ENCODE peak calls at places on chromosomes 5 and 9, in five cellular contexts. I is aorta, M is GM06990, G is ovary, P is AG04450. H is an unnamed sample. For H3K27me3, the result is how much of the 10 kb centered on the place peaks cover.

GRCh38 chr9:36717276-36717675 is 144.6 kb downstream of the MELK start:
- DNase-seq in I (no peak), M (no peak), G (no peak), P (no peak), H (no peak)

GRCh38 chr9:132409828-132410528 is at the start of gene CFAP77:
- DNase-seq in I (peak), M (peak), G (peak), P (peak), H (peak)

GRCh38 chr5:140926211-140926902 is at the start of gene PCDHAC1:
- DNase-seq in I (peak), M (peak), G (peak), P (no peak), H (peak)

GRCh38 chr5:59095480-59095879 is 512.6 kb downstream of the RAB3C start:
- DNase-seq in I (no peak), M (no peak), G (no peak), P (peak), H (no peak)

GRCh38 chr9:114235113-114235589 is 79.8 kb downstream of the COL27A1 start:
- DNase-seq in I (no peak), M (no peak), G (peak), P (no peak), H (no peak)

GRCh38 chr5:149264432-149265069 is 7.1 kb upstream of the AFAP1L1 start:
- DNase-seq in I (peak), M (peak), G (no peak), P (no peak), H (peak)

GRCh38 chr5:64958757-64959391 is 190.1 kb downstream of the CWC27 start:
- DNase-seq in I (no peak), M (peak), G (no peak), P (peak), H (peak)

GRCh38 chr5:75566710-75567309 is 44.4 kb upstream of the ANKDD1B start:
- DNase-seq in I (no peak), M (peak), G (no peak), P (peak), H (peak)

GRCh38 chr5:62432618-62433064 is 20.1 kb downstream of the IPO11 start:
- DNase-seq in I (no peak), M (no peak), G (no peak), P (no peak), H (no peak)

GRCh38 chr9:110745656-110746055 is 77.1 kb downstream of the MUSK start:
- DNase-seq in I (no peak), M (no peak), G (no peak), P (no peak), H (peak)

GRCh38 chr9:91474656-91475055 is 51.0 kb upstream of the NFIL3 start:
- DNase-seq in I (no peak), M (no peak), G (no peak), P (no peak), H (peak)

GRCh38 chr5:154971501-154971900 is 30.6 kb downstream of the MRPL22 start:
- DNase-seq in I (no peak), M (no peak), G (no peak), P (no peak), H (no peak)

GRCh38 chr9:16119861-16120641 is 567.2 kb downstream of the CCDC171 start:
- DNase-seq in I (no peak), M (no peak), G (no peak), P (no peak), H (peak)

GRCh38 chr9:8429157-8429556 is 629.6 kb upstream of the DMAC1 start:
- DNase-seq in I (no peak), M (no peak), G (no peak), P (no peak), H (no peak)

GRCh38 chr9:109590945-109591344 is 92.8 kb upstream of the PTPN3 start:
- DNase-seq in I (peak), M (no peak), G (no peak), P (no peak), H (no peak)

GRCh38 chr9:71830929-71831328 is 62.6 kb upstream of the CEMIP2 start:
- DNase-seq in I (no peak), M (no peak), G (no peak), P (no peak), H (no peak)

GRCh38 chr9:72753261-72753893 is 199.5 kb downstream of the ALDH1A1 start:
- DNase-seq in I (no peak), M (no peak), G (no peak), P (no peak), H (peak)

GRCh38 chr5:56712895-56713565 is 102.3 kb upstream of the MAP3K1 start:
- DNase-seq in I (no peak), M (no peak), G (no peak), P (no peak), H (no peak)

GRCh38 chr5:56715996-56716395 is 99.4 kb upstream of the MAP3K1 start:
- DNase-seq in I (no peak), M (no peak), G (no peak), P (no peak), H (no peak)

DNA sequence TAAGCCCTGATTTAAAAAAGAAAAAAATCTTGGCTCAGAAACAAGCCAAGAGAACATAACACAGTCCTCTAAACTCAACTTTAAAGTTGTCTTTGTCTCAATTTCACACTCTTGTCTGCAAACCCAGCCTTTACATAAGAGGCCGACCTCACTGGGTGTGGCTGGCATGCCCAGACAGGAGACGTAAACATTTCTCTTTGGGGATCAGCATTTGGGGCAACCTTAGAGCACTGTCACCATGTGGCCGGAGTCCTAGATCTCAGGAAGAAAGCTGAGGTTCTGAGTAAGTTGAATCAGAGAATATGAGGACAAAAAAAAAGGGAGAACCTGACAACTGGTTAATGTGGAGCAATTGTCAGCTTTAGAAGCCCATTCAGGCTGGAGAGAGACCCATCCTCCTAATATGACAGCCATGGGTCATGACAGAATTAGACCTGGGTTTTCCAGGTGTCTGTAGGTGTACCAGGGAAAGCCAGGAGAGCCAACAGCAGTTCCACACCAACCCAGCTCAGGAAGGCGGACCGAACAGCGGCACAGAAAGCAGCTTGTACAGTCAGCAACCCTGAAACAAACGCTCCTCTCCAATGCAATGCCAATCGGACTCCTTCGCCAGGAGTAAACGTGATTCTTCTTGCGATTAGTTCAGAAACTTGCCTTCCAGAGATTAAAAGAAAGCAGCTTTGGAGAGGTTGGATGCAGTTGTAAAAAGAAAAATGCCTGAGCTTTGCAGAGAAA is 97.9 kb upstream of the MAP3K1 start:
- DNase-seq in I (no peak), M (no peak), G (no peak), P (no peak), H (peak)
- H3K4me3 ChIP-seq in I (peak), M (no peak), G (no peak), P (no peak), H (peak)

GRCh38 chr9:136286359-136286986 is 17.4 kb downstream of the CCDC187 start:
- DNase-seq in I (no peak), M (no peak), G (no peak), P (no peak), H (no peak)
- H3K27me3 ChIP-seq in I (under half), M (under half), G (under half), P (under half), H (under half)

GRCh38 chr5:5494489-5495402 is 72.3 kb downstream of the ICE1 start:
- DNase-seq in I (peak), M (peak), G (peak), P (no peak), H (peak)
- H3K4me3 ChIP-seq in I (no peak), M (no peak), G (peak), P (peak), H (no peak)

DNA sequence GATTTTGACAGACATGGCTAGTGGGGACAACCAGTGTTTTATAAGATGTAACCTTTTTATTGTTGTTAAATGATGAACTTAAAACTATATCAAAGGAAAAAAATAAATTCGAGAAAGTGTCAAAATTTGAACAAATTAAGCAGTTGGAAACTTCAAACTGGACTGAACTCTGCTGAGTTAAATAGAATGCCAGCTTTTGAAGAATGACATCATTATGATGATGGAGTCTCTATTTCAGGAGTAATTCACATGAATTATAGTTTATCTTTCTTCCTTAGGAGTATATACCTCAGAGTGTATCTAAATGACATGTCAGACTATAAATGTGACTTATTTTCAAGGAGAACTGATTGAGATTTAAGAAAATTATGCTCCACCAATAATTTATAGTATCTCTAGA is 125.2 kb downstream of the CAMK4 start:
- DNase-seq in I (no peak), M (no peak), G (no peak), P (no peak), H (no peak)
- H3K27me3 ChIP-seq in I (under half), M (under half), G (under half), P (under half), H (under half)

GRCh38 chr9:96644137-96644536 is 11.0 kb downstream of the PRXL2C start:
- DNase-seq in I (no peak), M (no peak), G (no peak), P (no peak), H (no peak)

GRCh38 chr9:96649620-96650323 is 5.3 kb downstream of the PRXL2C start:
- DNase-seq in I (no peak), M (no peak), G (no peak), P (no peak), H (no peak)

GRCh38 chr9:96651626-96652025 is 3.5 kb downstream of the PRXL2C start:
- DNase-seq in I (no peak), M (no peak), G (no peak), P (no peak), H (peak)

GRCh38 chr9:96641514-96641913 is 13.6 kb downstream of the PRXL2C start:
- DNase-seq in I (no peak), M (no peak), G (no peak), P (no peak), H (no peak)

DNA sequence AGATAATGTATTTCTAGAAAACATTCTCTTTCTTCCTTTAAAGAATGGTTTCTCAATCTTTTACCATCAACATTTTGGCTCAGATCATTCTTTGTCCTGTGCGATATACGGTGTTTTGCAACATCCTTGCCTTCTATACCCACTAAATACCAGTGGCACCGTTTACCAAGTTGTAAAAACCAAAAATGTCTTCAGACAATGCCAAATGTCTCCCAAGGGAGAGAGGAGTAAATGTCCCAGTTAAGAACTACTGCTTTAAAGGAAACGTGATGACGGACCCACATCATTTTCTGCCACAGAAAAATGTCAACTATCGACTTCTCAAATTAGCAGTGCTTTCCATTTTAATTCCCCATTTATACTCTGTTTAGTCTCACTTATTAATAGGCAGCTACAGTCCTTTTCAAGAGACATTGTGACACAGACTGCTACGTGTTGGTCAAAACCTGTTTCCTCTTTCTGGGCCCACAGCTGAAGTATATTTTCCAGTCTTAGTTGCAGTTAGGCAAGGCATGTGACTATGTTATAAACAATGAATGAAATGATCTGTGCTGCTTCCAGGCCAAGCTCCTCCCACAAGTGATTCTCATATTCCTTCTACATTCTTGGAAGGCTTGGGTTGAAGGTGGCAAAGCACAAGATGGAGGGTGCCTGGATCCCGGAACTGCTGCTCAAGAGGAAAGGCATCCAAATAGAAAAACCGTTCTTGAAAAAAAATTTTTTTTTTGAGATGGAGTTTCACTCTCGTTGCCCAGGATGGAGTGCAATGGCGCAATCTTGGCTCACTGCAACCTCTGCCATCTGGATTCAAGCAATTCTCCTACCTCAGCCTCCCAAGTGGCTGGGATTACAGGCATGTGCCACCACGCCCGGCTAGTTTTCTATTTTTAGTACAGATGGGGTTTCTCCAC is 8.8 kb downstream of the PRXL2C start:
- DNase-seq in I (no peak), M (no peak), G (no peak), P (no peak), H (no peak)
- H3K4me3 ChIP-seq in I (no peak), M (no peak), G (no peak), P (no peak), H (no peak)

GRCh38 chr5:180682560-180682959 is 33.2 kb upstream of the FLT4 start:
- DNase-seq in I (no peak), M (no peak), G (no peak), P (no peak), H (no peak)
- H3K27me3 ChIP-seq in I (under half), M (under half), G (under half), P (under half), H (under half)